ENCODE peak calls at places on chromosomes 5 and 9, in seven cellular contexts. One of them, this sample, is unnamed.

GRCh38 chr5:115460476-115460875 is 84.1 kb downstream of the FEM1C start:
- DNase-seq in prostate gland: no peak
- DNase-seq in osteoblast: no peak
- DNase-seq in heart left ventricle: peak; percentile 90
- DNase-seq in adrenal gland: peak; percentile 59
- DNase-seq in IMR-90: peak; percentile 92
- DNase-seq in endodermal cell: no peak
- DNase-seq in this sample: no peak

GRCh38 chr5:171428849-171429542 is 9.5 kb downstream of the FGF18 start:
- DNase-seq in prostate gland: no peak
- DNase-seq in osteoblast: peak; percentile 27
- DNase-seq in heart left ventricle: peak; percentile 9
- DNase-seq in adrenal gland: no peak
- DNase-seq in IMR-90: no peak
- DNase-seq in endodermal cell: peak; percentile 28
- DNase-seq in this sample: no peak

GRCh38 chr9:12972608-12973589 is 198.1 kb downstream of the LURAP1L start:
- DNase-seq in prostate gland: peak; percentile 69
- DNase-seq in osteoblast: no peak
- DNase-seq in heart left ventricle: peak; percentile 28
- DNase-seq in adrenal gland: no peak
- DNase-seq in IMR-90: no peak
- DNase-seq in endodermal cell: no peak
- DNase-seq in this sample: no peak

GRCh38 chr9:131635285-131635684 is 90.0 kb downstream of the PRRT1B start:
- DNase-seq in prostate gland: peak; percentile 89
- DNase-seq in osteoblast: peak; percentile 96
- DNase-seq in heart left ventricle: peak; percentile 86
- DNase-seq in adrenal gland: peak; percentile 97
- DNase-seq in IMR-90: peak; percentile 99
- DNase-seq in endodermal cell: peak; percentile 76
- DNase-seq in this sample: peak; percentile 94

GRCh38 chr5:153256-153655 is 38.0 kb upstream of the LRRC14B start:
- DNase-seq in prostate gland: no peak
- DNase-seq in osteoblast: peak; percentile 90
- DNase-seq in heart left ventricle: no peak
- DNase-seq in adrenal gland: peak; percentile 15
- DNase-seq in IMR-90: peak; percentile 80
- DNase-seq in endodermal cell: no peak
- DNase-seq in this sample: no peak

GRCh38 chr5:126883801-126884200 is 106.9 kb downstream of the LMNB1 start:
- DNase-seq in prostate gland: no peak
- DNase-seq in osteoblast: no peak
- DNase-seq in heart left ventricle: no peak
- DNase-seq in adrenal gland: no peak
- DNase-seq in IMR-90: peak; percentile 16
- DNase-seq in endodermal cell: no peak
- DNase-seq in this sample: no peak

GRCh38 chr5:107228237-107228636 is 442.5 kb downstream of the EFNA5 start:
- DNase-seq in prostate gland: no peak
- DNase-seq in osteoblast: no peak
- DNase-seq in heart left ventricle: no peak
- DNase-seq in adrenal gland: no peak
- DNase-seq in IMR-90: no peak
- DNase-seq in endodermal cell: no peak
- DNase-seq in this sample: no peak

GRCh38 chr9:133155156-133155555 is 8.6 kb downstream of the GBGT1 start:
- DNase-seq in prostate gland: no peak
- DNase-seq in osteoblast: peak; percentile 76
- DNase-seq in heart left ventricle: peak; percentile 14
- DNase-seq in adrenal gland: no peak
- DNase-seq in IMR-90: no peak
- DNase-seq in endodermal cell: no peak
- DNase-seq in this sample: no peak

GRCh38 chr5:36444582-36444999 is 142.9 kb upstream of the RANBP3L start:
- DNase-seq in prostate gland: peak; percentile 68
- DNase-seq in osteoblast: peak; percentile 87
- DNase-seq in heart left ventricle: peak; percentile 62
- DNase-seq in adrenal gland: peak; percentile 64
- DNase-seq in IMR-90: no peak
- DNase-seq in endodermal cell: no peak
- DNase-seq in this sample: no peak

GRCh38 chr5:10268100-10268499 is 18.0 kb downstream of the CCT5 start:
- DNase-seq in prostate gland: no peak
- DNase-seq in osteoblast: no peak
- DNase-seq in heart left ventricle: no peak
- DNase-seq in adrenal gland: peak; percentile 28
- DNase-seq in IMR-90: no peak
- DNase-seq in endodermal cell: no peak
- DNase-seq in this sample: no peak

GRCh38 chr9:84266087-84266561 is 74.4 kb downstream of the SLC28A3 start:
- DNase-seq in prostate gland: no peak
- DNase-seq in osteoblast: no peak
- DNase-seq in heart left ventricle: no peak
- DNase-seq in adrenal gland: peak; percentile 79
- DNase-seq in IMR-90: no peak
- DNase-seq in endodermal cell: peak; percentile 86
- DNase-seq in this sample: no peak

GRCh38 chr9:16652511-16653101 is 217.9 kb downstream of the BNC2 start:
- DNase-seq in prostate gland: no peak
- DNase-seq in osteoblast: no peak
- DNase-seq in heart left ventricle: no peak
- DNase-seq in adrenal gland: no peak
- DNase-seq in IMR-90: peak; percentile 55
- DNase-seq in endodermal cell: no peak
- DNase-seq in this sample: no peak

GRCh38 chr9:81573415-81574321 is 115.7 kb downstream of the TLE1 start:
- DNase-seq in prostate gland: no peak
- DNase-seq in osteoblast: no peak
- DNase-seq in heart left ventricle: no peak
- DNase-seq in adrenal gland: no peak
- DNase-seq in IMR-90: no peak
- DNase-seq in endodermal cell: peak; percentile 64
- DNase-seq in this sample: no peak
- TF ChIP-seq CTCF in prostate gland: no peak
- TF ChIP-seq CTCF in osteoblast: no peak
- TF ChIP-seq CTCF in heart left ventricle: no peak
- TF ChIP-seq CTCF in adrenal gland: no peak
- TF ChIP-seq CTCF in IMR-90: no peak
- TF ChIP-seq CTCF in endodermal cell: peak; percentile 70
- TF ChIP-seq CTCF in this sample: no peak

GRCh38 chr5:56145511-56145910 is 87.6 kb downstream of the ANKRD55 start:
- DNase-seq in prostate gland: no peak
- DNase-seq in osteoblast: no peak
- DNase-seq in heart left ventricle: no peak
- DNase-seq in adrenal gland: no peak
- DNase-seq in IMR-90: no peak
- DNase-seq in endodermal cell: no peak
- DNase-seq in this sample: no peak

GRCh38 chr5:56146674-56147073 is 86.5 kb downstream of the ANKRD55 start:
- DNase-seq in prostate gland: no peak
- DNase-seq in osteoblast: no peak
- DNase-seq in heart left ventricle: no peak
- DNase-seq in adrenal gland: no peak
- DNase-seq in IMR-90: no peak
- DNase-seq in endodermal cell: no peak
- DNase-seq in this sample: no peak

GRCh38 chr5:56147106-56147505 is 86.0 kb downstream of the ANKRD55 start:
- DNase-seq in prostate gland: no peak
- DNase-seq in osteoblast: no peak
- DNase-seq in heart left ventricle: no peak
- DNase-seq in adrenal gland: no peak
- DNase-seq in IMR-90: no peak
- DNase-seq in endodermal cell: no peak
- DNase-seq in this sample: no peak

GRCh38 chr5:56144211-56144610 is 88.9 kb downstream of the ANKRD55 start:
- DNase-seq in prostate gland: no peak
- DNase-seq in osteoblast: no peak
- DNase-seq in heart left ventricle: no peak
- DNase-seq in adrenal gland: no peak
- DNase-seq in IMR-90: no peak
- DNase-seq in endodermal cell: no peak
- DNase-seq in this sample: no peak

DNA sequence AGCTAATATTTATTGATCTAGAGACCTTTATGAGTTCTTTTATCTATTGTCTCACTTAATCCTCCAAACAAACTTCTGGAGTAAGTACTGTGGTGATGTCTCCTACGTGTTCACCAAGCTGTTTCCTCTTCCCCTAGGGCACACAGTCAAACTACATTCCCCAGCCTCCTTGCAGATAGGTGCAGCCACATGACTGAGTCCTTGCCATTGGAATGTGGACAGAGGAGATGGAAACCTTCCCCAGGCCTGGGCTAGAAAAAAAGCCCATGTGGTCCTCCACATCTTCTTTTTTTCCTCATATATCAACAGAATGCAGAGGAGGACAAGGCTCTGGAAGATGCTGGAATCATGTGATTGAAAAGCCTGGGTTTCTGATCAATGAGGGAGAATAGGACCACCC is 88.0 kb downstream of the ANKRD55 start:
- DNase-seq in prostate gland: no peak
- DNase-seq in osteoblast: no peak
- DNase-seq in heart left ventricle: no peak
- DNase-seq in adrenal gland: no peak
- DNase-seq in IMR-90: no peak
- DNase-seq in endodermal cell: no peak
- DNase-seq in this sample: no peak
- H3K4me1 ChIP-seq in prostate gland: no peaks in the 10 kb centered on the region
- H3K4me1 ChIP-seq in osteoblast: no peaks in the 10 kb centered on the region
- H3K4me1 ChIP-seq in heart left ventricle: peaks cover 7% of the 10 kb centered on the region
- H3K4me1 ChIP-seq in adrenal gland: no peaks in the 10 kb centered on the region
- H3K4me1 ChIP-seq in IMR-90: no peaks in the 10 kb centered on the region
- H3K4me1 ChIP-seq in endodermal cell: peaks cover 6% of the 10 kb centered on the region
- H3K4me1 ChIP-seq in this sample: peaks cover 2% of the 10 kb centered on the region

DNA sequence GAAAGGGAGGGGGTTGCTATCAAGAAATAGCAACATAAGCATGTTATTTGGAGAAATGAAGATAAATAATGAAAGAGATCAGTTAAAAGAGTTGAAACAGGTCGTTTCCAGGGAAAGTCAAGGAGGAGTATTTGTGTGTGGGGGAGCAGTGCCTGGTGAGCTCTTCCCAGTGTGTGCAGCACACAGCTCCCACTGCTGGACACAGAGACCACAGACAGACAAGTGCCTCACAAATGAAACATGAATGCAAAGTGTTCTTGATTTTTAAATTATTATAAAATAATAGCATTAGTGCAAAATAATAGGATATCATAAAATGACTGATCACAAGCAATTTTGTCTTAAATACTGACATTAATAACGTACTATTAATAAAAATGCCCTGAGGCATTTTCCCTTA is 40.8 kb downstream of the LIFR start:
- DNase-seq in prostate gland: no peak
- DNase-seq in osteoblast: no peak
- DNase-seq in heart left ventricle: no peak
- DNase-seq in adrenal gland: no peak
- DNase-seq in IMR-90: peak; percentile 47
- DNase-seq in endodermal cell: no peak
- DNase-seq in this sample: no peak
- TF ChIP-seq CTCF in prostate gland: peak; percentile 17
- TF ChIP-seq CTCF in osteoblast: peak; percentile 81
- TF ChIP-seq CTCF in heart left ventricle: no peak
- TF ChIP-seq CTCF in adrenal gland: no peak
- TF ChIP-seq CTCF in IMR-90: peak; percentile 47
- TF ChIP-seq CTCF in endodermal cell: peak; percentile 60
- TF ChIP-seq CTCF in this sample: peak; percentile 22

GRCh38 chr5:135934939-135935338 is 19.8 kb downstream of the LECT2 start:
- DNase-seq in prostate gland: no peak
- DNase-seq in osteoblast: peak; percentile 73
- DNase-seq in heart left ventricle: no peak
- DNase-seq in adrenal gland: no peak
- DNase-seq in IMR-90: peak; percentile 29
- DNase-seq in endodermal cell: no peak
- DNase-seq in this sample: no peak
- H3K4me1 ChIP-seq in prostate gland: no peaks in the 10 kb centered on the region
- H3K4me1 ChIP-seq in osteoblast: no peaks in the 10 kb centered on the region
- H3K4me1 ChIP-seq in heart left ventricle: peaks cover 4% of the 10 kb centered on the region
- H3K4me1 ChIP-seq in adrenal gland: no peaks in the 10 kb centered on the region
- H3K4me1 ChIP-seq in IMR-90: no peaks in the 10 kb centered on the region
- H3K4me1 ChIP-seq in endodermal cell: no peaks in the 10 kb centered on the region
- H3K4me1 ChIP-seq in this sample: peaks cover 5% of the 10 kb centered on the region

DNA sequence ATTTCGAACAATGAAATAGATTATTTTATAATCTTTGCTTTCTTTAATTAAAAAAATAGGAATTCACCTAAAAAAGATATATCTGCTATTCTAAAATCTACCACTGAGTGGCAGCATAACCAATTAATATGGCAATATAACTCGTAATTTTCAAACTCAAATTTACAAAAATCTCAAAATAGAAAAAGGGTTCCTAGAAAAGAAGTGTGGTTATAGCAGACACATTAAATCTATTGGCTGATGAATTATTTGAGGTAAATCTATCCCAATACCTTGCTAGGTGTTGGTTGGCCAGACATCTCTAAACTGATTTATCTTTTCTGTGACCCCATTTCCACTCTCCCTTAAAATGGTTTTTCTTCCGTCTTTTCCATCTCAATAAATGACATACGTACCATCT is 30.2 kb upstream of the NRG2 start:
- DNase-seq in prostate gland: no peak
- DNase-seq in osteoblast: peak; percentile 19
- DNase-seq in heart left ventricle: no peak
- DNase-seq in adrenal gland: no peak
- DNase-seq in IMR-90: peak; percentile 17
- DNase-seq in endodermal cell: no peak
- DNase-seq in this sample: no peak
- TF ChIP-seq CTCF in prostate gland: peak; percentile 72
- TF ChIP-seq CTCF in osteoblast: peak; percentile 51
- TF ChIP-seq CTCF in heart left ventricle: peak; percentile 47
- TF ChIP-seq CTCF in adrenal gland: peak; percentile 78
- TF ChIP-seq CTCF in IMR-90: peak; percentile 63
- TF ChIP-seq CTCF in endodermal cell: peak; percentile 86
- TF ChIP-seq CTCF in this sample: peak; percentile 55

DNA sequence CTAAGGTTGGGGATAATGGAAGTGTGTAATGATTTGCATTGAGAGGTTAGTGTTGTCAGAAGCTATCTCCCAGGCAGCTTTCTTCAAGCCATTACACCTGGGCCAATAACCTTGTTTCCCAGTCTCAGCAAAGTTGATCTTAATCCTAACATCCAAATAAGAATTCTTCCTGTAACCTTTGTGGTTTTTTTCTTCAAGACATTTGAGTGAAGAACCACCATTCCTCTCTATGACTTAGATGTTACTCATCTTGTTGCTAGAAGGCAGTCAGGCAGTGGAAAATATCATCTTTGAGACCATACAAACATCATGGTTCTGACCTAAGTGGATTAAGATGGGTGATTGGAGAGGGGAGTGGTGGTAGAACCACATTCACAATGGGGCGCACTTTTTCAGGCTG is 103.5 kb downstream of the NDUFAF2 start:
- DNase-seq in prostate gland: no peak
- DNase-seq in osteoblast: no peak
- DNase-seq in heart left ventricle: no peak
- DNase-seq in adrenal gland: no peak
- DNase-seq in IMR-90: peak; percentile 92
- DNase-seq in endodermal cell: no peak
- DNase-seq in this sample: no peak
- H3K4me1 ChIP-seq in prostate gland: no peaks in the 10 kb centered on the region
- H3K4me1 ChIP-seq in osteoblast: peaks cover 40% of the 10 kb centered on the region
- H3K4me1 ChIP-seq in heart left ventricle: no peaks in the 10 kb centered on the region
- H3K4me1 ChIP-seq in adrenal gland: peaks cover 6% of the 10 kb centered on the region
- H3K4me1 ChIP-seq in IMR-90: peaks cover 4% of the 10 kb centered on the region
- H3K4me1 ChIP-seq in endodermal cell: no peaks in the 10 kb centered on the region
- H3K4me1 ChIP-seq in this sample: no peaks in the 10 kb centered on the region

This sample was measured in esophagus muscularis mucosa.